ENCODE peak calls at places on chromosomes 1 and 21, in four cellular contexts. E, L, T and B are unnamed samples.

GRCh38 chr1:165734906-165735305 is 33.8 kb downstream of the TMCO1 start:
- DNase-seq in L (no peak), E (no peak), T (no peak), B (no peak)

GRCh38 chr21:33643658-33644311 is 1.5 kb downstream of the ITSN1 start:
- DNase-seq in E (no peak), L (no peak), T (no peak), B (no peak)

GRCh38 chr1:89260042-89260441 is 12.6 kb downstream of the GBP5 start:
- DNase-seq in E (no peak), T (no peak), L (no peak), B (no peak)

GRCh38 chr1:2050793-2051682 is 827 bp downstream of the PRKCZ start:
- DNase-seq in T (no peak), L (no peak), E (no peak), B (no peak)

GRCh38 chr1:109850827-109851226 is 59.8 kb upstream of the CSF1 start:
- DNase-seq in E (no peak), T (no peak), L (peak; percentile 60), B (no peak)

GRCh38 chr1:194618101-194618500 is 1431.7 kb upstream of the B3GALT2 start:
- DNase-seq in T (no peak), L (no peak), E (no peak), B (no peak)

GRCh38 chr1:75342799-75343198 is 208.6 kb downstream of the LHX8 start:
- DNase-seq in T (no peak), E (no peak), L (no peak), B (no peak)

GRCh38 chr1:26949266-26949925 is 10.9 kb downstream of the KDF1 start:
- DNase-seq in E (no peak), T (no peak), L (peak; percentile 8), B (no peak)

GRCh38 chr1:84919461-84919970 is 26.5 kb upstream of the LPAR3 start:
- DNase-seq in E (no peak), L (no peak), T (no peak), B (no peak)

GRCh38 chr1:202207292-202207691 is 13.7 kb downstream of the LGR6 start:
- DNase-seq in L (peak; percentile 73), E (peak; percentile 37), T (no peak), B (peak; percentile 63)

GRCh38 chr1:10687782-10688408 is 108.6 kb downstream of the CASZ1 start:
- DNase-seq in E (no peak), T (no peak), L (no peak), B (peak; percentile 60)

GRCh38 chr1:6235302-6235680 is 473 bp downstream of the ICMT start:
- DNase-seq in L (no peak), E (no peak), T (no peak), B (no peak)

GRCh38 chr1:3283849-3284248 is 170.6 kb upstream of the ARHGEF16 start:
- DNase-seq in L (no peak), T (no peak), E (no peak), B (no peak)

GRCh38 chr1:26900815-26901511 is 696 bp upstream of the GPATCH3 start:
- DNase-seq in L (no peak), E (no peak), T (no peak), B (no peak)

GRCh38 chr1:210233495-210234253 is 1.1 kb downstream of the SERTAD4 start:
- DNase-seq in T (peak; percentile 76), E (no peak), L (peak; percentile 52), B (peak; percentile 68)

GRCh38 chr1:33152685-33153432 is 29.0 kb downstream of the TRIM62 start:
- DNase-seq in T (peak; percentile 84), E (no peak), L (no peak), B (peak; percentile 80)

GRCh38 chr1:226627924-226628623 is 79.5 kb downstream of the STUM start:
- DNase-seq in L (no peak), T (peak; percentile 64), E (no peak), B (no peak)

GRCh38 chr1:84060781-84061180 is 61.8 kb upstream of the TTLL7 start:
- DNase-seq in E (no peak), L (no peak), T (no peak), B (no peak)

GRCh38 chr21:34857122-34857713 is 188.4 kb downstream of the CLIC6 start:
- DNase-seq in L (no peak), E (no peak), T (no peak), B (no peak)

GRCh38 chr1:215749423-215749822 is 182.3 kb downstream of the KCTD3 start:
- DNase-seq in L (peak; percentile 90), T (no peak), E (peak; percentile 1), B (peak; percentile 72)

GRCh38 chr1:178724734-178725602 is at the start of gene RALGPS2:
- DNase-seq in E (no peak), T (peak; percentile 82), L (peak; percentile 67), B (peak; percentile 72)

GRCh38 chr1:29674625-29675326 is 438.5 kb downstream of the PTPRU start:
- DNase-seq in T (no peak), E (no peak), L (no peak), B (no peak)

GRCh38 chr1:169486281-169486904 is 649 bp upstream of the SLC19A2 start:
- DNase-seq in E (no peak), L (peak; percentile 66), T (no peak), B (peak; percentile 54)

GRCh38 chr1:221356693-221357092 is 385.2 kb downstream of the DUSP10 start:
- DNase-seq in T (no peak), L (no peak), E (no peak), B (no peak)

GRCh38 chr1:14215151-14215550 is 383.3 kb upstream of the KAZN start:
- DNase-seq in T (no peak), E (no peak), L (no peak), B (no peak)

GRCh38 chr1:188769181-188769580 is 1708.5 kb downstream of the BRINP3 start:
- DNase-seq in T (no peak), E (no peak), L (no peak), B (no peak)

GRCh38 chr1:4375812-4376211 is 278.6 kb upstream of the AJAP1 start:
- DNase-seq in E (no peak), L (no peak), T (no peak), B (peak; percentile 48)

GRCh38 chr1:77283701-77284425 is 2.0 kb downstream of the AK5 start:
- DNase-seq in L (peak; percentile 18), T (no peak), E (no peak), B (peak; percentile 27)

GRCh38 chr1:77280962-77281361 is 857 bp upstream of the AK5 start:
- DNase-seq in L (no peak), T (no peak), E (no peak), B (no peak)

GRCh38 chr1:77282866-77283539 is 1.2 kb downstream of the AK5 start:
- DNase-seq in E (no peak), T (no peak), L (peak; percentile 5), B (no peak)

GRCh38 chr1:77281491-77282186 is at the start of gene AK5:
- DNase-seq in E (no peak), L (peak; percentile 48), T (no peak), B (peak; percentile 52)

DNA sequence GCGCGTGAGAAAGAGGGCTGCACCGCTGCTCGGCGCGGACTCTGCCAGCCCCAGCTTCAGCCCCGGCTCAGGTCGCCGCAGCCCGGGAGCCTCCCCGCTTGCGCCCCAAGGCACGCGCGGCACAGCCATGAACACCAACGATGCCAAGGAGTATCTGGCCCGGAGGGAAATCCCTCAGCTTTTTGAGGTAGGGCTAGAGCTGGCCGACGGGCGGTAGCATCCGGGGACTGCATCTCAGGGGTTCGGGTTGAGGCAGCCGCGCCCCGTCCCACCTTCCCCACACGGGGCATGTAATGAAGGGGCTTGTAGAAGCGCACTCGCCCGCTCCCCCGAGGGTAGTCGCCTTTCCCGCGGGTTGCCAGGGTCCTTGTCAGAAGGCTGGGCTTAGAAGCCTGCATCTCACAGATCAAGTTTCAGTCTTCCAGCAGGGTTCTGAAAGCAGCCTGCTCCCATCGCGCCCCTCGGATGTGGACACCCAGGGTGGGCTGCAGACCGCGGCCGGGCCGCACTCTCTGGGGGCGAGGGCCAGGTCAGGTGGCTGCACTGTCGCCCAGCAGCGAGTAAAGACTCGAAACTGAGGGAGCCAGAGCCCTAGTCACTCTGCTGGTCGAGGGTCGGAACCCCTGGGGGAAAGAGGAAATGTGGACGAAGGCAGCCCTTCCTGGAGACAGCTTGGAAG is 507 bp downstream of the AK5 start:
- DNase-seq in L (peak; percentile 35), E (no peak), T (no peak), B (peak; percentile 38)
- TF ChIP-seq CTCF in L (no peak), E (no peak), T (no peak), B (no peak)

GRCh38 chr1:86423473-86423872 is 498 bp upstream of the CLCA2 start:
- DNase-seq in T (no peak), E (no peak), L (no peak), B (no peak)

GRCh38 chr1:86421601-86422280 is 2.2 kb upstream of the CLCA2 start:
- DNase-seq in T (no peak), L (no peak), E (no peak), B (peak; percentile 16)

GRCh38 chr1:86416343-86416742 is 7.6 kb upstream of the CLCA2 start:
- DNase-seq in T (no peak), E (no peak), L (no peak), B (no peak)

GRCh38 chr1:86423873-86424272 is at the start of gene CLCA2:
- DNase-seq in E (no peak), L (no peak), T (no peak), B (no peak)

GRCh38 chr1:86419277-86419903 is 4.6 kb upstream of the CLCA2 start:
- DNase-seq in L (no peak), T (no peak), E (no peak), B (peak; percentile 25)
- H3K4me3 ChIP-seq in L (no peak overlapping the region), T (no peak overlapping the region), E (no peak overlapping the region), B (no peak overlapping the region)

DNA sequence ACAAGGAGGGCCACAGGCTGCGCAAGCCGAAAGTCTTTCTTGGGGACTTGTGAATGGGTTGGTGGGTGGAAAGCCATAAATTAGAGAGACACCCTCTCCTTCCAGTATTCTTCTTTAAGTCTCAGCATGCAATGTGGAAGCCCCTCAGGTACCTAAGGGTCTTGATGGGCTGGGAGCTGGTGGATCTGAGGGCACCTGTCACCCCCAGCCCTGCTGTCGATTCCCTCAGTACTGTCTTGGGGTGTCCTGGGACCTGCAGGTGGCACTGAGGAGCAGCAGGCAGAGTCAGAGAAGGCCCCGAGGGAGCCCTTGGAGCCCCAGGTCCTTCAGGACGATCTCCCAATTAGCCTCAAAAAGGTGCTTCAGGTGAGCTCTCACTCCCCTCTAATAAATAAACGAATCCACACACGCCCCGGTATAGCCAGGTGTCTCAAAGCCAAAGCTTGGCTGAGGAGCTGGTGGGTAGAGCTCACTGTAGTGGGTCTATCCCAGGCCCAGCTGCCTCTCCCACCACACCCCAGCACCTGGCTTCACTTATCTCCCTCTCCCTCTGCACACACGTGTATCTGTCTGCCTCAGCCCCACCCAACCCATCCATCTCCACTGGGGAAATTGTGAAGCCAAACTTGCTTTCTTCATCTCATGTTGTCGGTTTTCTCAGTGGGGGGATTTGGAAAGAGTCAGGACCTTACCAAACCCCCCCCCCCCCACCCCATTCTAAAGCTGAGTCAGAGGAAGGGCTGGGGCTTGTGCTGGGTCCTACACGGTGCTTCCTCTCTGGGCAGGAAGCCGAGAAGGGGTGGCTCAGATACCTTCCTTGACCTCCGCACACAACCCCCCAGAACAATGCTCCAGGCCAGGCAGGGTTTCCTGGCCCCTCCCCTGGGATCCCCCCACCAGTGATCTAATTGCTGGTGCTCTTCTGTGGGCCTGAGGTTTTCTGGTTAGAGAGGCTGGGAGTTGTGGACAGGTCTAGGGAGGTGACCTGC is 1.6 kb downstream of the ADAM15 start:
- DNase-seq in L (no peak), E (no peak), T (no peak), B (no peak)
- TF ChIP-seq CTCF in L (peak; percentile 24), E (peak; percentile 50), T (peak; percentile 37), B (peak; percentile 31)

DNA sequence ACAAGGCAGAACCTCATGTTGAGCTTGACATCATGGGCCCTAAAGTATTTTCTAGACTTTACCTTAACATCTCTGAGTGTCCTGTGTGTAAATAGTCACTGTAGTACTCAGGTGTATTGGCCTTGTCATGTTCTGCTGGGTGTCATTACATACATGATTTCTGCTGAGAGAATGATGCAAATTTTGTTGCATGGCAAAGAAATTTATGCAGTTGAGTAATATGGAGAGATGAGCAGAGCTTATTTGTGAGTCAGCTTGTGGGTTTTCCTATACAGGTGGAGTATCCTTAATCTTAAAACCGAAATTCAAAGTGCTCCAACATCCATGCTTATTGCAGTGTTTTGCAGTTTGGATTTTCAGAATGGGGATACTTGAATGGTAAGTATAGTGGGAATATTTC is 36.6 kb downstream of the RGL1 start:
- DNase-seq in T (no peak), E (no peak), L (peak; percentile 25), B (peak; percentile 29)
- H3K4me3 ChIP-seq in T (no peak overlapping the region), E (no peak overlapping the region), L (no peak overlapping the region), B (no peak overlapping the region)